ENCODE peak calls at places on chromosomes 5 and 9, in nine cellular contexts. B, H, Q, X, P, Z, J, V and F are unnamed samples.

GRCh38 chr5:394671-395155 is 48.3 kb upstream of the EXOC3 start:
- DNase-seq in Q (no peak), V (no peak), J (no peak), P (no peak), B (no peak), Z (no peak), H (peak; percentile 47), X (peak; percentile 54), F (no peak)

GRCh38 chr5:151082976-151083651 is 2.3 kb upstream of the TNIP1 start:
- DNase-seq in V (no peak), X (no peak), H (no peak), P (peak; percentile 97), Z (no peak), B (no peak), Q (no peak), J (peak; percentile 49), F (no peak)

GRCh38 chr9:13221741-13222140 is 57.8 kb downstream of the MPDZ start:
- DNase-seq in X (no peak), Z (no peak), J (no peak), V (no peak), B (no peak), Q (no peak), P (no peak), H (no peak), F (no peak)

GRCh38 chr9:136568288-136569081 is 22.6 kb upstream of the NOTCH1 start:
- DNase-seq in J (no peak), P (no peak), V (no peak), Z (no peak), H (no peak), Q (no peak), X (peak; percentile 77), B (no peak), F (no peak)

GRCh38 chr5:97231025-97231636 is 48.1 kb upstream of the RIOK2 start:
- DNase-seq in Q (peak; percentile 55), V (peak; percentile 72), X (no peak), P (peak; percentile 58), J (peak; percentile 71), Z (peak; percentile 31), H (peak; percentile 19), B (no peak), F (peak; percentile 52)

GRCh38 chr5:68287976-68288755 is 72.6 kb downstream of the PIK3R1 start:
- DNase-seq in V (peak; percentile 91), B (peak; percentile 85), Z (peak; percentile 55), J (peak; percentile 66), P (peak; percentile 80), H (peak; percentile 81), X (peak; percentile 81), Q (peak; percentile 73), F (no peak)

GRCh38 chr9:134057751-134058701 is 9.8 kb downstream of the BRD3 start:
- DNase-seq in V (no peak), B (peak; percentile 31), H (peak; percentile 70), Z (peak; percentile 11), Q (no peak), X (peak; percentile 26), J (no peak), P (no peak), F (no peak)

GRCh38 chr5:144144956-144145751 is 25.3 kb downstream of the YIPF5 start:
- DNase-seq in P (peak; percentile 68), J (no peak), X (no peak), V (no peak), Z (no peak), H (no peak), B (no peak), Q (no peak), F (peak; percentile 21)

GRCh38 chr9:5113994-5114748 is 71.3 kb downstream of the INSL6 start:
- DNase-seq in B (no peak), V (no peak), J (no peak), Z (no peak), X (no peak), Q (no peak), P (no peak), H (no peak), F (no peak)

GRCh38 chr9:133714606-133715294 is 23.4 kb downstream of the SARDH start:
- DNase-seq in X (peak; percentile 88), Z (no peak), P (no peak), J (peak; percentile 82), B (no peak), V (peak; percentile 52), Q (no peak), H (peak; percentile 50), F (peak; percentile 81)

GRCh38 chr5:122009436-122009835 is 47.7 kb downstream of the SRFBP1 start:
- DNase-seq in X (no peak), V (no peak), Q (no peak), H (no peak), J (no peak), Z (no peak), P (no peak), B (no peak), F (no peak)

GRCh38 chr9:93505518-93506123 is 52.2 kb upstream of the FAM120AOS start:
- DNase-seq in B (no peak), Q (no peak), V (no peak), J (no peak), Z (no peak), P (no peak), H (no peak), X (no peak), F (no peak)

GRCh38 chr9:88947581-88948573 is 43.4 kb upstream of the S1PR3 start:
- DNase-seq in P (no peak), V (no peak), Z (no peak), H (no peak), X (no peak), B (no peak), Q (no peak), J (peak; percentile 77), F (peak; percentile 51)

GRCh38 chr5:133831506-133832224 is 136.8 kb downstream of the C5orf15 start:
- DNase-seq in B (no peak), X (no peak), J (peak; percentile 53), P (peak; percentile 41), Z (no peak), H (no peak), Q (no peak), V (no peak), F (peak; percentile 16)

GRCh38 chr5:127987354-127988148 is 96.0 kb upstream of the SLC12A2 start:
- DNase-seq in P (no peak), J (peak; percentile 19), H (no peak), Q (no peak), X (no peak), Z (no peak), B (no peak), V (no peak), F (no peak)
- H3K4me3 ChIP-seq in P (no peak overlapping the region), J (no peak overlapping the region), H (no peak overlapping the region), Q (no peak overlapping the region), X (no peak overlapping the region), Z (no peak overlapping the region), B (no peak overlapping the region), V (no peak overlapping the region), F (no peak overlapping the region)

GRCh38 chr5:40603378-40603777 is 76.3 kb upstream of the PTGER4 start:
- DNase-seq in P (peak; percentile 43), Q (no peak), Z (no peak), V (no peak), B (no peak), H (no peak), X (no peak), J (peak; percentile 89), F (no peak)
- H3K4me3 ChIP-seq in P (no peak overlapping the region), Q (no peak overlapping the region), Z (no peak overlapping the region), V (no peak overlapping the region), B (no peak overlapping the region), H (no peak overlapping the region), X (no peak overlapping the region), J (no peak overlapping the region), F (no peak overlapping the region)

GRCh38 chr9:129382281-129383004 is 204.4 kb upstream of the IER5L start:
- DNase-seq in P (no peak), Z (no peak), X (peak; percentile 47), V (peak; percentile 39), J (no peak), Q (peak; percentile 42), H (no peak), B (peak; percentile 25), F (no peak)
- H3K4me3 ChIP-seq in P (no peak overlapping the region), Z (peak overlapping the region; percentile 61), X (peak overlapping the region; percentile 60), V (no peak overlapping the region), J (peak overlapping the region; percentile 50), Q (no peak overlapping the region), H (no peak overlapping the region), B (peak overlapping the region; percentile 71), F (no peak overlapping the region)

GRCh38 chr5:147784596-147784995 is 2.1 kb upstream of the JAKMIP2 start:
- DNase-seq in P (no peak), Z (no peak), B (no peak), X (no peak), J (no peak), Q (no peak), H (no peak), V (no peak), F (no peak)

GRCh38 chr5:147782053-147783028 is at the start of gene JAKMIP2:
- DNase-seq in Q (peak; percentile 54), Z (peak; percentile 24), B (peak; percentile 97), V (peak; percentile 96), H (peak; percentile 87), P (peak; percentile 35), J (peak; percentile 96), X (peak; percentile 88), F (peak; percentile 90)

GRCh38 chr5:147786115-147786514 is 3.6 kb upstream of the JAKMIP2 start:
- DNase-seq in V (no peak), B (no peak), Q (no peak), P (no peak), J (no peak), X (no peak), H (no peak), Z (no peak), F (no peak)

DNA sequence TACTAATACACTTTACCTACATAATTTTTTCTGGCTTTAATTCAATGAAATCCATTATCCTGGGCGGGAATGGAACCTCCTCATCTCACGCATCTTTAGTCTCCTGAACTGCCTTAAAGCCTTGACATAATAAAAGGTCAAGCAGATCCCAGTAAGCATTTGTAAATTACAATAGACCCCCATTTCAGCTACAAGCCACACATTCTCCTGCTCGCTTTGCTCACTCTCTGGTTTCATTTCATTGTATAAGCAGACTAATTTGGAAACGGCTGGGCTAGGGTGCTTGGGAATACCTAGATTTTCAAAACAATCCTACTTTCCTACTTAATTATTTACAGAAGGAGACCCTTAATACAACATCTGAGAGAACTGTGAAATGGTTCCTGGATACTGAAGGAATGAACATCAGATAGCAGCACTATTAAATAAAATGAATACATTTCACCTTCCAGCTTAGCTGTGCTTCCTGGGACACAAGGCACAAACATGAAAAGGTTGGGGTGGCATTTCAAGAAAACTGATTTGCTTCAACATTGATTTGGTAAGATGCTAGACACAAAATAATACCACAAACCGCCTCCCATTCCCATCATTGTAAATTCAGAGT is 1.5 kb downstream of the JAKMIP2 start:
- DNase-seq in Q (no peak), Z (no peak), H (peak; percentile 7), V (no peak), P (no peak), X (no peak), J (no peak), B (no peak), F (no peak)
- H3K4me3 ChIP-seq in Q (no peak overlapping the region), Z (no peak overlapping the region), H (no peak overlapping the region), V (no peak overlapping the region), P (no peak overlapping the region), X (no peak overlapping the region), J (no peak overlapping the region), B (peak overlapping the region; percentile 81), F (peak overlapping the region; percentile 67)

GRCh38 chr5:73702534-73702933 is 76.5 kb downstream of the ARHGEF28 start:
- DNase-seq in Q (no peak), Z (no peak), J (no peak), X (no peak), B (no peak), H (no peak), P (no peak), V (no peak), F (no peak)
- H3K4me3 ChIP-seq in Q (no peak overlapping the region), Z (no peak overlapping the region), J (no peak overlapping the region), X (no peak overlapping the region), B (no peak overlapping the region), H (no peak overlapping the region), P (no peak overlapping the region), V (no peak overlapping the region), F (no peak overlapping the region)